ENCODE peak calls at places on chromosomes 7 and 10, in eight cellular contexts. S is RWPE1; H is NCI-H345; W is dermis microvascular lymphatic vessel endothelial cell; E is GM12865; O is stimulated activated CD4-positive, alpha-beta T cell treated with anti-CD3 and anti-CD28 coated beads, Interleukin-2, amount 100 ng/mL, for 48 hours; J is AG04450; C is COR-L47. A is an unnamed sample.

GRCh38 chr10:2883238-2883637 is 184.1 kb upstream of the PFKP start:
- DNase-seq in S (no peak), H (no peak), W (no peak), E (no peak), O (no peak), J (no peak), C (no peak), A (no peak)

GRCh38 chr10:131588704-131589220 is 277.2 kb upstream of the TCERG1L start:
- DNase-seq in S (no peak), H (no peak), W (no peak), E (no peak), O (no peak), J (no peak), C (no peak), A (no peak)

GRCh38 chr7:143487566-143487965 is 9.9 kb downstream of the TAS2R41 start:
- DNase-seq in S (no peak), H (peak), W (peak), E (no peak), O (no peak), J (no peak), C (no peak), A (no peak)

GRCh38 chr7:23654508-23654907 is 25.5 kb upstream of the FAM221A start:
- DNase-seq in S (no peak), H (no peak), W (peak), E (peak), O (peak), J (no peak), C (no peak), A (no peak)

GRCh38 chr10:78953124-78954008 is 115.4 kb upstream of the ZMIZ1 start:
- DNase-seq in S (no peak), H (no peak), W (no peak), E (peak), O (no peak), J (no peak), C (no peak), A (no peak)

GRCh38 chr7:157427811-157428553 is 91.2 kb downstream of the DNAJB6 start:
- DNase-seq in S (no peak), H (no peak), W (no peak), E (no peak), O (no peak), J (no peak), C (no peak), A (no peak)

GRCh38 chr7:148633761-148634160 is 43.2 kb downstream of the C7orf33 start:
- DNase-seq in S (no peak), H (no peak), W (no peak), E (no peak), O (no peak), J (no peak), C (no peak), A (peak)

GRCh38 chr7:50317697-50318640 is 13.5 kb downstream of the IKZF1 start:
- DNase-seq in S (no peak), H (no peak), W (no peak), E (no peak), O (no peak), J (no peak), C (no peak), A (no peak)

GRCh38 chr10:119896937-119897336 is 4.4 kb downstream of the SEC23IP start:
- DNase-seq in S (no peak), H (no peak), W (no peak), E (no peak), O (no peak), J (no peak), C (no peak), A (no peak)

GRCh38 chr10:125628251-125629049 is 54.5 kb downstream of the TEX36 start:
- DNase-seq in S (no peak), H (no peak), W (no peak), E (no peak), O (no peak), J (no peak), C (no peak), A (no peak)

GRCh38 chr7:3321745-3322144 is 20.7 kb downstream of the SDK1 start:
- DNase-seq in S (no peak), H (no peak), W (no peak), E (no peak), O (no peak), J (no peak), C (no peak), A (no peak)

GRCh38 chr7:25288536-25289283 is 60.4 kb upstream of the NPVF start:
- DNase-seq in S (no peak), H (no peak), W (no peak), E (no peak), O (no peak), J (no peak), C (no peak), A (no peak)

A was measured in foreskin keratinocyte.